ENCODE peak calls at places on chromosome 16, in eight cellular contexts. W is activated CD4-positive, alpha-beta T cell treated with anti-CD3 and anti-CD28 coated beads, Interleukin-2, amount 50 U/mL, for 48 hours; O is testis; Y is renal cortical epithelial cell; X is hypothalamus; P is smooth muscle cell of the brain vasculature; H is WTC11; D is NCI-H460. Z is an unnamed sample.

GRCh38 chr16:89506791-89507191 is 1.4 kb upstream of the SPG7 start:
- DNase-seq in D (no peak), X (no peak), O (no peak), H (no peak), W (no peak), Y (no peak), P (no peak), Z (no peak)

GRCh38 chr16:67504190-67505021 is 21.1 kb upstream of the AGRP start:
- DNase-seq in Y (no peak), X (no peak), H (no peak), P (no peak), O (peak), D (peak), W (no peak), Z (peak)

GRCh38 chr16:15643453-15644305 is 725 bp upstream of the MARF1 start:
- DNase-seq in P (peak), H (no peak), X (peak), O (peak), W (peak), D (peak), Y (peak), Z (peak)

GRCh38 chr16:4463522-4464163 is 10.8 kb downstream of the NMRAL1 start:
- DNase-seq in O (no peak), W (no peak), X (no peak), Y (no peak), D (no peak), P (no peak), H (no peak), Z (no peak)

GRCh38 chr16:84446086-84446485 is 58.4 kb downstream of the MEAK7 start:
- DNase-seq in H (no peak), Y (no peak), P (no peak), D (no peak), O (no peak), X (no peak), W (no peak), Z (no peak)

GRCh38 chr16:74749291-74750055 is 25.1 kb downstream of the FA2H start:
- DNase-seq in D (no peak), X (no peak), W (no peak), H (no peak), P (no peak), Y (peak), O (no peak), Z (no peak)

GRCh38 chr16:10870137-10870776 is 6.7 kb upstream of the CIITA start:
- DNase-seq in X (no peak), O (no peak), Y (no peak), W (no peak), H (no peak), D (no peak), P (no peak), Z (no peak)

GRCh38 chr16:21565816-21566669 is 33.3 kb upstream of the METTL9 start:
- DNase-seq in Y (peak), W (no peak), D (no peak), P (no peak), O (no peak), X (no peak), H (no peak), Z (no peak)

GRCh38 chr16:17356243-17356933 is 114.4 kb downstream of the XYLT1 start:
- DNase-seq in X (no peak), O (no peak), Y (no peak), D (no peak), W (no peak), P (no peak), H (no peak), Z (no peak)

GRCh38 chr16:89604764-89605163 is 8.7 kb upstream of the DPEP1 start:
- DNase-seq in D (no peak), X (no peak), Y (no peak), W (no peak), H (no peak), O (no peak), P (no peak), Z (no peak)

GRCh38 chr16:81831722-81832126 is 52.6 kb downstream of the PLCG2 start:
- DNase-seq in P (no peak), Y (no peak), W (peak), X (peak), H (peak), D (no peak), O (peak), Z (no peak)

GRCh38 chr16:831571-832443 is 31.3 kb upstream of the GNG13 start:
- DNase-seq in P (no peak), X (no peak), O (no peak), Y (no peak), W (no peak), D (no peak), H (no peak), Z (no peak)

GRCh38 chr16:71896688-71897368 is 1.5 kb downstream of the IST1 start:
- DNase-seq in O (no peak), X (no peak), D (no peak), W (no peak), P (no peak), Y (no peak), H (no peak), Z (no peak)